ENCODE peak calls at places on chromosomes 2 and 18, in seven cellular contexts. W is EH, M is KG1, F is mesendoderm, R is NCI-H1436, X is activated T-helper 1 cell treated with Interleukin-2 at 50 U/mL for 16 hours, Q is neural progenitor cell. G is an unnamed sample.

GRCh38 chr18:9876867-9877654 is 8.7 kb upstream of the TXNDC2 start:
- DNase-seq in W (peak), M (no peak), F (peak), R (no peak), X (no peak), Q (peak), G (peak)

GRCh38 chr18:68721681-68722583 is 7.0 kb upstream of the TMX3 start:
- DNase-seq in W (peak), M (peak), F (no peak), R (no peak), X (no peak), Q (no peak), G (no peak)

GRCh38 chr2:163733301-163733938 is 2.4 kb downstream of the FIGN start:
- DNase-seq in W (no peak), M (no peak), F (no peak), R (no peak), X (no peak), Q (no peak), G (no peak)

GRCh38 chr2:209523778-209524362 is 100.0 kb downstream of the MAP2 start:
- DNase-seq in W (peak), M (no peak), F (no peak), R (no peak), X (no peak), Q (no peak), G (no peak)

GRCh38 chr2:68357608-68358337 is 7.3 kb upstream of the PLEK start:
- DNase-seq in W (peak), M (no peak), F (peak), R (peak), X (no peak), Q (peak), G (no peak)

GRCh38 chr18:47250415-47251046 is 929 bp downstream of the SKOR2 start:
- DNase-seq in W (no peak), M (no peak), F (peak), R (no peak), X (no peak), Q (peak), G (no peak)

GRCh38 chr2:73107211-73107926 is 5.4 kb downstream of the RAB11FIP5 start:
- DNase-seq in W (peak), M (no peak), F (no peak), R (no peak), X (no peak), Q (no peak), G (peak)

GRCh38 chr2:20621366-20622295 is 29.3 kb downstream of the HS1BP3 start:
- DNase-seq in W (no peak), M (no peak), F (no peak), R (no peak), X (no peak), Q (no peak), G (no peak)

GRCh38 chr2:145292166-145292565 is 772.2 kb upstream of the ZEB2 start:
- DNase-seq in W (no peak), M (no peak), F (no peak), R (no peak), X (no peak), Q (no peak), G (no peak)

GRCh38 chr2:135471106-135471505 is 59.9 kb downstream of the ZRANB3 start:
- DNase-seq in W (no peak), M (no peak), F (no peak), R (no peak), X (no peak), Q (no peak), G (no peak)

GRCh38 chr18:21053127-21053526 is 58.5 kb downstream of the ROCK1 start:
- DNase-seq in W (peak), M (no peak), F (no peak), R (no peak), X (no peak), Q (no peak), G (peak)

GRCh38 chr18:9094307-9095226 is 7.9 kb upstream of the NDUFV2 start:
- DNase-seq in W (peak), M (no peak), F (no peak), R (no peak), X (no peak), Q (no peak), G (no peak)

GRCh38 chr2:69449906-69450305 is 12.7 kb upstream of the NFU1 start:
- DNase-seq in W (peak), M (no peak), F (peak), R (no peak), X (no peak), Q (no peak), G (no peak)

GRCh38 chr18:52888014-52888413 is 548.0 kb downstream of the DCC start:
- DNase-seq in W (no peak), M (no peak), F (peak), R (no peak), X (no peak), Q (peak), G (no peak)

GRCh38 chr18:58590231-58590630 is 38.7 kb downstream of the ALPK2 start:
- DNase-seq in W (peak), M (no peak), F (peak), R (no peak), X (no peak), Q (peak), G (peak)

GRCh38 chr2:28351621-28352020 is 41.0 kb upstream of the FOSL2 start:
- DNase-seq in W (no peak), M (no peak), F (no peak), R (no peak), X (no peak), Q (no peak), G (no peak)

GRCh38 chr2:124437811-124438210 is 412.7 kb downstream of the CNTNAP5 start:
- DNase-seq in W (peak), M (no peak), F (peak), R (no peak), X (no peak), Q (peak), G (no peak)

GRCh38 chr2:228652366-228652765 is 470.9 kb upstream of the SPHKAP start:
- DNase-seq in W (peak), M (no peak), F (peak), R (no peak), X (no peak), Q (no peak), G (no peak)

GRCh38 chr2:201348758-201349157 is 8.4 kb downstream of the FLACC1 start:
- DNase-seq in W (no peak), M (no peak), F (no peak), R (no peak), X (no peak), Q (peak), G (no peak)

GRCh38 chr2:202555354-202555753 is 79.4 kb upstream of the FAM117B start:
- DNase-seq in W (no peak), M (no peak), F (no peak), R (no peak), X (no peak), Q (no peak), G (no peak)

GRCh38 chr2:2681611-2682295 is 350.7 kb upstream of the MYT1L start:
- DNase-seq in W (no peak), M (no peak), F (no peak), R (no peak), X (no peak), Q (no peak), G (no peak)

GRCh38 chr18:10270160-10270571 is 184.3 kb upstream of the APCDD1 start:
- DNase-seq in W (peak), M (no peak), F (no peak), R (no peak), X (no peak), Q (no peak), G (peak)

GRCh38 chr2:157809212-157809611 is 66.9 kb downstream of the ACVR1 start:
- DNase-seq in W (peak), M (no peak), F (no peak), R (no peak), X (no peak), Q (no peak), G (no peak)

GRCh38 chr18:25701821-25702220 is 349.9 kb upstream of the ZNF521 start:
- DNase-seq in W (no peak), M (no peak), F (no peak), R (no peak), X (no peak), Q (no peak), G (no peak)